ENCODE peak calls at places on chromosomes 3 and 15, in four cellular contexts. One of them, this sample, is unnamed.

GRCh38 chr15:46034755-46035154 is 399.9 kb downstream of the SQOR start:
- ATAC-seq in CD4-positive, alpha-beta T cell: no peak
- ATAC-seq in CD4-positive, CD25-positive, alpha-beta regulatory T cell: no peak
- ATAC-seq in aorta: no peak
- ATAC-seq in this sample: no peak

GRCh38 chr15:91807122-91807521 is 46.4 kb upstream of the SLCO3A1 start:
- ATAC-seq in CD4-positive, alpha-beta T cell: no peak
- ATAC-seq in CD4-positive, CD25-positive, alpha-beta regulatory T cell: no peak
- ATAC-seq in aorta: no peak
- ATAC-seq in this sample: no peak

GRCh38 chr3:28308196-28308595 is 40.3 kb upstream of the ZCWPW2 start:
- ATAC-seq in CD4-positive, alpha-beta T cell: no peak
- ATAC-seq in CD4-positive, CD25-positive, alpha-beta regulatory T cell: no peak
- ATAC-seq in aorta: no peak
- ATAC-seq in this sample: no peak

GRCh38 chr3:63142681-63143080 is 135.4 kb upstream of the SYNPR start:
- ATAC-seq in CD4-positive, alpha-beta T cell: no peak
- ATAC-seq in CD4-positive, CD25-positive, alpha-beta regulatory T cell: no peak
- ATAC-seq in aorta: no peak
- ATAC-seq in this sample: no peak

GRCh38 chr15:82263350-82263749 is 732 bp downstream of the SAXO2 start:
- ATAC-seq in CD4-positive, alpha-beta T cell: no peak
- ATAC-seq in CD4-positive, CD25-positive, alpha-beta regulatory T cell: no peak
- ATAC-seq in aorta: no peak
- ATAC-seq in this sample: no peak

GRCh38 chr15:39628131-39628482 is 47.2 kb downstream of the THBS1 start:
- ATAC-seq in CD4-positive, alpha-beta T cell: no peak
- ATAC-seq in CD4-positive, CD25-positive, alpha-beta regulatory T cell: no peak
- ATAC-seq in aorta: no peak
- ATAC-seq in this sample: no peak

GRCh38 chr3:120764206-120764605 is 21.7 kb downstream of the GTF2E1 start:
- ATAC-seq in CD4-positive, alpha-beta T cell: no peak
- ATAC-seq in CD4-positive, CD25-positive, alpha-beta regulatory T cell: no peak
- ATAC-seq in aorta: no peak
- ATAC-seq in this sample: no peak

GRCh38 chr3:121998030-121998580 is 23.9 kb downstream of the ILDR1 start:
- ATAC-seq in CD4-positive, alpha-beta T cell: no peak
- ATAC-seq in CD4-positive, CD25-positive, alpha-beta regulatory T cell: no peak
- ATAC-seq in aorta: no peak
- ATAC-seq in this sample: no peak

GRCh38 chr3:32888739-32889138 is 62.7 kb upstream of the CCR4 start:
- ATAC-seq in CD4-positive, alpha-beta T cell: no peak
- ATAC-seq in CD4-positive, CD25-positive, alpha-beta regulatory T cell: no peak
- ATAC-seq in aorta: no peak
- ATAC-seq in this sample: no peak

GRCh38 chr3:59367150-59367549 is 317.3 kb upstream of the CFAP20DC start:
- ATAC-seq in CD4-positive, alpha-beta T cell: no peak
- ATAC-seq in CD4-positive, CD25-positive, alpha-beta regulatory T cell: no peak
- ATAC-seq in aorta: no peak
- ATAC-seq in this sample: no peak

GRCh38 chr15:31357148-31357547 is 30.5 kb downstream of the KLF13 start:
- ATAC-seq in CD4-positive, alpha-beta T cell: no peak
- ATAC-seq in CD4-positive, CD25-positive, alpha-beta regulatory T cell: no peak
- ATAC-seq in aorta: no peak
- ATAC-seq in this sample: no peak

GRCh38 chr3:81352867-81353266 is 408.6 kb downstream of the GBE1 start:
- ATAC-seq in CD4-positive, alpha-beta T cell: no peak
- ATAC-seq in CD4-positive, CD25-positive, alpha-beta regulatory T cell: no peak
- ATAC-seq in aorta: no peak
- ATAC-seq in this sample: no peak

GRCh38 chr15:63521405-63522142 is 17.2 kb downstream of the USP3 start:
- ATAC-seq in CD4-positive, alpha-beta T cell: no peak
- ATAC-seq in CD4-positive, CD25-positive, alpha-beta regulatory T cell: no peak
- ATAC-seq in aorta: no peak
- ATAC-seq in this sample: no peak

GRCh38 chr15:74807302-74807701 is 5.3 kb upstream of the LMAN1L start:
- ATAC-seq in CD4-positive, alpha-beta T cell: no peak
- ATAC-seq in CD4-positive, CD25-positive, alpha-beta regulatory T cell: no peak
- ATAC-seq in aorta: peak; percentile 35
- ATAC-seq in this sample: no peak

GRCh38 chr3:126160243-126161210 is 19.9 kb downstream of the ALDH1L1 start:
- ATAC-seq in CD4-positive, alpha-beta T cell: no peak
- ATAC-seq in CD4-positive, CD25-positive, alpha-beta regulatory T cell: no peak
- ATAC-seq in aorta: no peak
- ATAC-seq in this sample: no peak

GRCh38 chr3:60430208-60430607 is 821.0 kb downstream of the FHIT start:
- ATAC-seq in CD4-positive, alpha-beta T cell: no peak
- ATAC-seq in CD4-positive, CD25-positive, alpha-beta regulatory T cell: no peak
- ATAC-seq in aorta: no peak
- ATAC-seq in this sample: no peak

GRCh38 chr15:38975282-38975990 is 410.8 kb upstream of the RASGRP1 start:
- ATAC-seq in CD4-positive, alpha-beta T cell: no peak
- ATAC-seq in CD4-positive, CD25-positive, alpha-beta regulatory T cell: no peak
- ATAC-seq in aorta: no peak
- ATAC-seq in this sample: no peak

GRCh38 chr3:13282528-13282985 is 137.6 kb downstream of the NUP210 start:
- ATAC-seq in CD4-positive, alpha-beta T cell: peak; percentile 39
- ATAC-seq in CD4-positive, CD25-positive, alpha-beta regulatory T cell: no peak
- ATAC-seq in aorta: no peak
- ATAC-seq in this sample: no peak

GRCh38 chr15:59549826-59550225 is 61.8 kb upstream of the GCNT3 start:
- ATAC-seq in CD4-positive, alpha-beta T cell: no peak
- ATAC-seq in CD4-positive, CD25-positive, alpha-beta regulatory T cell: no peak
- ATAC-seq in aorta: no peak
- ATAC-seq in this sample: no peak

GRCh38 chr3:139105154-139105702 is 60.5 kb upstream of the PRR23C start:
- ATAC-seq in CD4-positive, alpha-beta T cell: no peak
- ATAC-seq in CD4-positive, CD25-positive, alpha-beta regulatory T cell: no peak
- ATAC-seq in aorta: no peak
- ATAC-seq in this sample: no peak

GRCh38 chr15:91469627-91470567 is 369.8 kb downstream of the SV2B start:
- ATAC-seq in CD4-positive, alpha-beta T cell: peak; percentile 88
- ATAC-seq in CD4-positive, CD25-positive, alpha-beta regulatory T cell: peak; percentile 81
- ATAC-seq in aorta: no peak
- ATAC-seq in this sample: no peak

GRCh38 chr15:58340176-58340575 is 91.6 kb upstream of the LIPC start:
- ATAC-seq in CD4-positive, alpha-beta T cell: no peak
- ATAC-seq in CD4-positive, CD25-positive, alpha-beta regulatory T cell: no peak
- ATAC-seq in aorta: no peak
- ATAC-seq in this sample: no peak

This sample was measured in gastroesophageal sphincter.